ENCODE peak calls at places on chromosomes 5 and 9, in seven cellular contexts. R is uterus, A is brain microvascular endothelial cell, G is transverse colon, L is left ventricle myocardium inferior, B is gastrocnemius medialis, T is mesenchymal stem cell. P is an unnamed sample.

GRCh38 chr9:112355305-112355953 is 22.0 kb upstream of the PTBP3 start:
- DNase-seq in R (peak), G (no peak), L (no peak), B (no peak), A (no peak), T (no peak), P (peak)

GRCh38 chr5:138241688-138242547 is 28.8 kb upstream of the CDC23 start:
- DNase-seq in G (no peak), R (peak), B (no peak), T (peak), A (no peak), L (peak), P (peak)

GRCh38 chr5:34734321-34734720 is 78.2 kb downstream of the RAI14 start:
- DNase-seq in L (no peak), A (no peak), R (no peak), T (no peak), G (no peak), B (no peak), P (no peak)

GRCh38 chr9:4068449-4068848 is 231.4 kb downstream of the GLIS3 start:
- DNase-seq in T (no peak), B (no peak), R (no peak), A (no peak), G (no peak), L (no peak), P (no peak)

GRCh38 chr5:66963559-66963971 is 233.0 kb downstream of the CD180 start:
- DNase-seq in A (no peak), B (no peak), L (no peak), R (no peak), T (peak), G (no peak), P (no peak)

GRCh38 chr5:165134146-165134545 is 1628.7 kb downstream of the MAT2B start:
- DNase-seq in G (no peak), A (no peak), R (no peak), T (peak), B (no peak), L (no peak), P (no peak)

GRCh38 chr9:96048116-96048953 is 172.8 kb downstream of the ERCC6L2 start:
- DNase-seq in L (no peak), R (no peak), T (peak), B (no peak), G (no peak), A (no peak), P (no peak)

GRCh38 chr5:148290271-148291195 is 21.7 kb upstream of the SPINK7 start:
- DNase-seq in A (peak), R (no peak), B (no peak), G (no peak), L (no peak), T (peak), P (peak)

GRCh38 chr5:24005384-24005783 is 498.0 kb downstream of the PRDM9 start:
- DNase-seq in L (no peak), R (no peak), A (no peak), G (no peak), T (no peak), B (no peak), P (no peak)

GRCh38 chr5:149766460-149767277 is 36.6 kb downstream of the PPARGC1B start:
- DNase-seq in A (no peak), R (no peak), B (no peak), T (no peak), L (peak), G (no peak), P (no peak)

GRCh38 chr5:110510146-110510545 is 216.3 kb downstream of the TMEM232 start:
- DNase-seq in L (no peak), B (no peak), A (no peak), R (no peak), T (no peak), G (no peak), P (no peak)

GRCh38 chr5:441996-442334 is 1.0 kb upstream of the EXOC3 start:
- DNase-seq in A (no peak), R (no peak), B (no peak), G (no peak), T (no peak), L (no peak), P (no peak)

GRCh38 chr9:91424403-91425176 is 958 bp upstream of the NFIL3 start:
- DNase-seq in T (peak), G (peak), A (peak), L (peak), B (peak), R (peak), P (peak)

GRCh38 chr9:15915711-15916110 is 362.9 kb downstream of the CCDC171 start:
- DNase-seq in L (no peak), G (no peak), T (peak), A (no peak), B (no peak), R (no peak), P (no peak)

GRCh38 chr9:7578951-7579743 is 220.4 kb downstream of the DMAC1 start:
- DNase-seq in L (no peak), R (no peak), B (no peak), T (no peak), G (no peak), A (no peak), P (no peak)

GRCh38 chr9:652896-653295 is 188.6 kb upstream of the DMRT1 start:
- DNase-seq in T (no peak), G (peak), L (peak), R (no peak), A (no peak), B (peak), P (no peak)

GRCh38 chr9:17578911-17579793 is at the start of gene SH3GL2:
- DNase-seq in L (peak), B (no peak), G (peak), A (peak), R (peak), T (peak), P (no peak)

GRCh38 chr5:79133121-79133656 is 21.6 kb downstream of the BHMT start:
- DNase-seq in R (no peak), A (no peak), B (no peak), T (peak), G (no peak), L (no peak), P (no peak)

GRCh38 chr5:6729400-6730310 is 16.4 kb downstream of the TENT4A start:
- DNase-seq in B (no peak), A (no peak), G (peak), R (no peak), T (no peak), L (peak), P (peak)

GRCh38 chr5:142501890-142502289 is 177.1 kb upstream of the SPRY4 start:
- DNase-seq in B (no peak), T (no peak), A (no peak), R (no peak), G (no peak), L (no peak), P (no peak)

GRCh38 chr5:83433891-83434290 is 37.7 kb upstream of the VCAN start:
- DNase-seq in A (no peak), G (no peak), B (no peak), L (no peak), R (no peak), T (no peak), P (no peak)

GRCh38 chr5:176542135-176542595 is 5.0 kb upstream of the RNF44 start:
- DNase-seq in G (peak), B (no peak), L (peak), A (no peak), R (no peak), T (no peak), P (peak)

GRCh38 chr9:127231666-127232065 is 32.9 kb upstream of the GARNL3 start:
- DNase-seq in B (no peak), A (no peak), R (no peak), T (no peak), G (no peak), L (no peak), P (no peak)

GRCh38 chr9:61666849-61667371 is 477.1 kb downstream of the SPATA31A7 start:
- DNase-seq in T (no peak), B (no peak), L (no peak), A (no peak), G (peak), R (peak), P (no peak)

GRCh38 chr5:32231241-32231640 is 57.1 kb upstream of the GOLPH3 start:
- DNase-seq in L (no peak), A (no peak), T (no peak), R (no peak), B (no peak), G (no peak), P (no peak)

GRCh38 chr5:132476853-132477729 is 13.5 kb downstream of the IRF1 start:
- DNase-seq in L (peak), T (peak), A (no peak), R (peak), G (peak), B (no peak), P (peak)

GRCh38 chr9:136599074-136599531 is 53.3 kb upstream of the NOTCH1 start:
- DNase-seq in B (no peak), A (no peak), L (no peak), R (no peak), T (no peak), G (no peak), P (no peak)
- H3K27ac ChIP-seq in B (no peak), A (no peak), L (no peak), R (no peak), T (no peak), G (no peak), P (no peak)

GRCh38 chr5:59587489-59588337 is 305.8 kb downstream of the PDE4D start:
- DNase-seq in T (peak), B (peak), G (peak), A (peak), R (peak), L (peak), P (no peak)
- H3K27ac ChIP-seq in T (peak), B (peak), G (peak), A (no peak), R (no peak), L (no peak), P (no peak)

GRCh38 chr5:65828507-65828906 is 97.9 kb upstream of the ERBIN start:
- DNase-seq in A (no peak), R (no peak), G (no peak), B (no peak), L (no peak), T (no peak), P (no peak)
- H3K27ac ChIP-seq in A (no peak), R (no peak), G (no peak), B (no peak), L (no peak), T (no peak), P (no peak)

GRCh38 chr9:129076640-129077037 is 4.3 kb upstream of the DOLPP1 start:
- DNase-seq in R (no peak), A (no peak), L (no peak), B (no peak), G (no peak), T (no peak), P (no peak)
- H3K27ac ChIP-seq in R (no peak), A (no peak), L (no peak), B (no peak), G (peak), T (no peak), P (no peak)

GRCh38 chr9:73523391-73523790 is 371.7 kb downstream of the ANXA1 start:
- DNase-seq in R (no peak), B (no peak), A (no peak), T (no peak), G (no peak), L (no peak), P (no peak)
- H3K27ac ChIP-seq in R (no peak), B (no peak), A (no peak), T (no peak), G (no peak), L (no peak), P (no peak)

P was measured in naive thymus-derived CD4-positive, alpha-beta T cell.